ENCODE peak calls at places on chromosomes 6 and 20, in ten cellular contexts. Z is psoas muscle; N is right cardiac atrium; G is endodermal cell; E is heart left ventricle; C is AG04450; X is GM23248; H is CD8-positive, alpha-beta T cell; J is PC-9; I is A549. O is an unnamed sample.

GRCh38 chr6:105429676-105430075 is 26.8 kb upstream of the PREP start:
- DNase-seq in Z (no peak), N (no peak), G (no peak), E (no peak), C (peak), X (peak), H (no peak), J (no peak), I (no peak), O (no peak)

GRCh38 chr20:47276856-47277541 is 79.5 kb downstream of the ZMYND8 start:
- DNase-seq in Z (peak), N (peak), G (no peak), E (peak), C (no peak), X (peak), H (no peak), J (no peak), I (no peak), O (no peak)

GRCh38 chr20:53369871-53370270 is 223.8 kb downstream of the ZNF217 start:
- DNase-seq in Z (no peak), N (no peak), G (no peak), E (no peak), C (no peak), X (no peak), H (no peak), J (no peak), I (no peak), O (no peak)

GRCh38 chr6:7701212-7701834 is 24.6 kb upstream of the BMP6 start:
- DNase-seq in Z (no peak), N (no peak), G (no peak), E (no peak), C (no peak), X (no peak), H (no peak), J (no peak), I (no peak), O (no peak)

GRCh38 chr20:13220194-13220856 is 749 bp upstream of the ISM1 start:
- DNase-seq in Z (peak), N (peak), G (peak), E (peak), C (no peak), X (peak), H (peak), J (peak), I (peak), O (peak)

GRCh38 chr20:50843331-50844276 is 48.7 kb downstream of the BCAS4 start:
- DNase-seq in Z (no peak), N (no peak), G (no peak), E (no peak), C (no peak), X (no peak), H (no peak), J (no peak), I (no peak), O (no peak)

GRCh38 chr6:168508903-168509302 is 67.9 kb downstream of the SMOC2 start:
- DNase-seq in Z (no peak), N (no peak), G (peak), E (no peak), C (no peak), X (no peak), H (no peak), J (no peak), I (no peak), O (no peak)

GRCh38 chr6:170147832-170148708 is 142.8 kb downstream of the DLL1 start:
- DNase-seq in Z (no peak), N (peak), G (peak), E (no peak), C (no peak), X (no peak), H (peak), J (no peak), I (no peak), O (peak)

GRCh38 chr20:2365666-2366065 is 15.0 kb upstream of the TGM6 start:
- DNase-seq in Z (no peak), N (no peak), G (no peak), E (no peak), C (no peak), X (no peak), H (no peak), J (no peak), I (no peak), O (no peak)

GRCh38 chr6:164344801-164345291 is 930.3 kb downstream of the QKI start:
- DNase-seq in Z (no peak), N (no peak), G (peak), E (no peak), C (no peak), X (peak), H (no peak), J (no peak), I (no peak), O (no peak)

GRCh38 chr6:3345836-3346235 is 87.1 kb downstream of the PSMG4 start:
- DNase-seq in Z (no peak), N (no peak), G (no peak), E (peak), C (no peak), X (no peak), H (no peak), J (no peak), I (no peak), O (no peak)

GRCh38 chr6:155100087-155100486 is 105.0 kb downstream of the TIAM2 start:
- DNase-seq in Z (peak), N (peak), G (peak), E (peak), C (no peak), X (no peak), H (no peak), J (no peak), I (no peak), O (no peak)

GRCh38 chr6:169221264-169221663 is 32.4 kb downstream of the THBS2 start:
- DNase-seq in Z (no peak), N (no peak), G (no peak), E (no peak), C (no peak), X (no peak), H (no peak), J (no peak), I (no peak), O (no peak)

GRCh38 chr6:7201732-7202541 is 94.2 kb downstream of the RREB1 start:
- DNase-seq in Z (peak), N (peak), G (no peak), E (peak), C (no peak), X (no peak), H (no peak), J (no peak), I (no peak), O (peak)

GRCh38 chr6:10800810-10801209 is 37.5 kb downstream of the MAK start:
- DNase-seq in Z (no peak), N (no peak), G (no peak), E (no peak), C (peak), X (peak), H (no peak), J (peak), I (peak), O (no peak)

GRCh38 chr6:81774542-81774941 is 22.1 kb upstream of the TENT5A start:
- DNase-seq in Z (no peak), N (no peak), G (no peak), E (no peak), C (no peak), X (no peak), H (no peak), J (no peak), I (no peak), O (no peak)

GRCh38 chr6:118709859-118710350 is 58.5 kb upstream of the CEP85L start:
- DNase-seq in Z (no peak), N (no peak), G (no peak), E (no peak), C (peak), X (peak), H (peak), J (no peak), I (no peak), O (no peak)

GRCh38 chr6:161074496-161075140 is 83.0 kb downstream of the MAP3K4 start:
- DNase-seq in Z (no peak), N (no peak), G (no peak), E (no peak), C (no peak), X (no peak), H (no peak), J (no peak), I (no peak), O (no peak)

GRCh38 chr6:116136933-116137340 is 11.0 kb upstream of the COL10A1 start:
- DNase-seq in Z (no peak), N (no peak), G (no peak), E (no peak), C (no peak), X (no peak), H (no peak), J (no peak), I (no peak), O (no peak)

GRCh38 chr20:1034420-1034799 is 32.3 kb upstream of the RSPO4 start:
- DNase-seq in Z (no peak), N (no peak), G (no peak), E (no peak), C (no peak), X (peak), H (no peak), J (no peak), I (no peak), O (no peak)

GRCh38 chr20:15784020-15784419 is 789.2 kb downstream of the KIF16B start:
- DNase-seq in Z (no peak), N (no peak), G (no peak), E (no peak), C (no peak), X (no peak), H (no peak), J (no peak), I (no peak), O (no peak)

GRCh38 chr6:20711518-20711917 is 177.3 kb downstream of the CDKAL1 start:
- DNase-seq in Z (no peak), N (no peak), G (no peak), E (no peak), C (no peak), X (peak), H (no peak), J (no peak), I (no peak), O (no peak)

GRCh38 chr6:155240905-155241600 is 22.8 kb upstream of the CLDN20 start:
- DNase-seq in Z (no peak), N (no peak), G (peak), E (no peak), C (no peak), X (no peak), H (no peak), J (no peak), I (no peak), O (no peak)

GRCh38 chr6:169990095-169991030 is 238.9 kb downstream of the ERMARD start:
- DNase-seq in Z (no peak), N (no peak), G (no peak), E (peak), C (no peak), X (no peak), H (no peak), J (no peak), I (no peak), O (no peak)

GRCh38 chr6:42266542-42266941 is 48.9 kb upstream of the MRPS10 start:
- DNase-seq in Z (no peak), N (no peak), G (no peak), E (no peak), C (no peak), X (no peak), H (no peak), J (no peak), I (no peak), O (no peak)

GRCh38 chr6:136604928-136605485 is 54.8 kb upstream of the MAP7 start:
- DNase-seq in Z (no peak), N (no peak), G (no peak), E (no peak), C (no peak), X (no peak), H (no peak), J (no peak), I (no peak), O (no peak)

GRCh38 chr20:53890434-53891305 is 179.7 kb downstream of the BCAS1 start:
- DNase-seq in Z (no peak), N (no peak), G (no peak), E (no peak), C (no peak), X (no peak), H (no peak), J (no peak), I (no peak), O (no peak)

GRCh38 chr6:163730496-163731210 is 316.1 kb downstream of the QKI start:
- DNase-seq in Z (no peak), N (no peak), G (no peak), E (no peak), C (no peak), X (no peak), H (no peak), J (no peak), I (no peak), O (no peak)

GRCh38 chr6:84284428-84285033 is 57.1 kb upstream of the CEP162 start:
- DNase-seq in Z (no peak), N (no peak), G (peak), E (no peak), C (no peak), X (peak), H (no peak), J (peak), I (no peak), O (no peak)

GRCh38 chr6:99592900-99593299 is 13.7 kb upstream of the PRDM13 start:
- DNase-seq in Z (no peak), N (no peak), G (no peak), E (no peak), C (no peak), X (peak), H (no peak), J (no peak), I (no peak), O (no peak)

GRCh38 chr20:19993937-19994667 is 23.1 kb upstream of the NAA20 start:
- DNase-seq in Z (no peak), N (peak), G (no peak), E (peak), C (no peak), X (peak), H (no peak), J (peak), I (no peak), O (no peak)

GRCh38 chr6:33702345-33702977 is 9.0 kb downstream of the UQCC2 start:
- DNase-seq in Z (no peak), N (peak), G (peak), E (no peak), C (peak), X (peak), H (no peak), J (no peak), I (peak), O (peak)

GRCh38 chr20:38601216-38602184 is at the start of gene ARHGAP40:
- DNase-seq in Z (no peak), N (no peak), G (peak), E (no peak), C (no peak), X (peak), H (no peak), J (peak), I (no peak), O (peak)
- H3K27ac ChIP-seq in Z (no peak), N (no peak), G (no peak), E (no peak), C (no peak), X (no peak), H (no peak), J (no peak), I (peak), O (no peak)

DNA sequence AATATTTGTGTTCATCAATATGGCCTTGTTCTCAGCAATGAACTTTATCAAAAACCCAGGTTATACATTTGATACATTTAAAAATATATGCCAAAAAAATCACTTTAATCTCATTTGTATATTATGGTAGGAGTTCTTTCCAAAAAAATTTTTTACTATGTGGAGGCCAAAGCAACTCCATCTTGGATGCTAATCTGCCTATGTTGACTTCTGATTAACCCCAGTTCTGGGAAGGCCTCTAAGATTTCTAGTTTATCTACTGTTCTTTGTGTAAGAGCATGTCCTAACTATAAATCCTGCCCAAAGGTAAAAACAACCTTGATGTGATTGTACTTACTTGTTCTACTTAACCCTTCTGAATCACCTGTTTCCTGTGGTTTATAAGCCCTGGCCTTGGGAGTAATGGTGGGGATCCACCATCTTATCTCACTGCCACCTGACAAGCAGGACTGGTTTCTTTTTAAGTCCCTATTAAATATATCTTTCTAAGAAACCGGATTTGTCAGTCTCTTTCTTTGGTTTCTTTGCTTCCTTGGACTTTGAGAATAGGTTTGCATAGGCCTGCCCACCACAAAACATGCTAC is 46.7 kb downstream of the RNGTT start:
- DNase-seq in Z (no peak), N (no peak), G (no peak), E (no peak), C (no peak), X (no peak), H (no peak), J (peak), I (no peak), O (no peak)
- H3K27ac ChIP-seq in Z (no peak), N (no peak), G (no peak), E (no peak), C (no peak), X (no peak), H (no peak), J (no peak), I (no peak), O (no peak)

GRCh38 chr6:56759521-56759920 is 116.8 kb upstream of the DST start:
- DNase-seq in Z (no peak), N (no peak), G (no peak), E (no peak), C (no peak), X (no peak), H (no peak), J (no peak), I (no peak), O (no peak)

GRCh38 chr6:56757585-56757984 is 114.9 kb upstream of the DST start:
- DNase-seq in Z (no peak), N (no peak), G (peak), E (no peak), C (no peak), X (peak), H (no peak), J (no peak), I (no peak), O (no peak)

GRCh38 chr6:56756791-56757582 is 114.3 kb upstream of the DST start:
- DNase-seq in Z (no peak), N (no peak), G (no peak), E (no peak), C (no peak), X (peak), H (no peak), J (no peak), I (no peak), O (no peak)

GRCh38 chr6:56758120-56758519 is 115.4 kb upstream of the DST start:
- DNase-seq in Z (no peak), N (no peak), G (no peak), E (no peak), C (no peak), X (peak), H (no peak), J (no peak), I (no peak), O (no peak)

DNA sequence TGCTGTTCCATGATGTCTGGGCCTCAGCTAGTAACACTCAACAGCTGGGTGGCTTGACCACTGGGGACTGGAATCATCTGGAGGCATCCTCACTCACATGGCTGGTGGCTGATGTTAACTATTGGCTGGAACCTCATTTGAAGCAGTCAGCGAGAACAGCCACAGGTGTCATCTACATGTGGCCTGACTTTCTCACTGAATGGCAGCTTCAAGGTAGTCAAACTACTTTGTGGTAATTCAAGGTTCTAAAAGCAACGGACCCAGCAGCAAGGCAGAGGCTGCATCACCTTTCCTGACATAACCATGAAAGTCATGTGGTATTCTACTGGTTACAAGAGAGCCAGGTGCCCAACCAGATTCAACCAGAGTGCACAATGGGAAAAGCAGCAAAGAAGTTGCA is 115.9 kb upstream of the DST start:
- DNase-seq in Z (no peak), N (no peak), G (no peak), E (no peak), C (no peak), X (no peak), H (no peak), J (no peak), I (no peak), O (no peak)
- H3K27ac ChIP-seq in Z (no peak), N (no peak), G (no peak), E (no peak), C (no peak), X (peak), H (no peak), J (peak), I (peak), O (no peak)

GRCh38 chr6:119749341-119749740 is 399.8 kb upstream of the MAN1A1 start:
- DNase-seq in Z (no peak), N (no peak), G (no peak), E (no peak), C (no peak), X (no peak), H (no peak), J (no peak), I (no peak), O (no peak)
- H3K27ac ChIP-seq in Z (no peak), N (no peak), G (no peak), E (no peak), C (no peak), X (no peak), H (no peak), J (no peak), I (no peak), O (no peak)

DNA sequence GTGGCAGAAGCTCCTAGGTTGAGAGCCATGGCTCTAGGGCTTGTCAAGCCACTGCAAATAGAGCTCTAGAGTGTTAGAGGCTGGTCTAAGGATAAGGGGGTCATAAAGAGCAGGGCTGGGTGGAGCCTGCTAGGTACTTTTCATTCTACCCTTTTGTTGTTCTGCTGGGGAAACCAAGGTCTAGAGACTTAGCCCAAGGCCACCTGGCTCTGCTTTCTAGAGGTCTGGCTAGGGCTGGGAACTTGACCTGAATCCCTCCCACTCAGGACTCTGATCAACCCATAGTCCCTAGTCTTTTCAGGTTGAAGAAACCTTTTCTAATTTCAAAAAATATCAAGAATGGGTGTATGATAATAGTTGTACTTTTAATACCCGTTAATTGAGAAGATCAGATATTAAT is 13.7 kb downstream of the CHMP4B start:
- DNase-seq in Z (no peak), N (no peak), G (no peak), E (no peak), C (no peak), X (no peak), H (no peak), J (no peak), I (no peak), O (no peak)
- H3K27ac ChIP-seq in Z (no peak), N (no peak), G (no peak), E (no peak), C (no peak), X (no peak), H (no peak), J (peak), I (no peak), O (no peak)

GRCh38 chr6:150271501-150272263 is 97.1 kb upstream of the IYD start:
- DNase-seq in Z (no peak), N (no peak), G (no peak), E (no peak), C (no peak), X (no peak), H (no peak), J (no peak), I (no peak), O (no peak)
- H3K27ac ChIP-seq in Z (no peak), N (no peak), G (no peak), E (no peak), C (no peak), X (no peak), H (no peak), J (no peak), I (no peak), O (no peak)

DNA sequence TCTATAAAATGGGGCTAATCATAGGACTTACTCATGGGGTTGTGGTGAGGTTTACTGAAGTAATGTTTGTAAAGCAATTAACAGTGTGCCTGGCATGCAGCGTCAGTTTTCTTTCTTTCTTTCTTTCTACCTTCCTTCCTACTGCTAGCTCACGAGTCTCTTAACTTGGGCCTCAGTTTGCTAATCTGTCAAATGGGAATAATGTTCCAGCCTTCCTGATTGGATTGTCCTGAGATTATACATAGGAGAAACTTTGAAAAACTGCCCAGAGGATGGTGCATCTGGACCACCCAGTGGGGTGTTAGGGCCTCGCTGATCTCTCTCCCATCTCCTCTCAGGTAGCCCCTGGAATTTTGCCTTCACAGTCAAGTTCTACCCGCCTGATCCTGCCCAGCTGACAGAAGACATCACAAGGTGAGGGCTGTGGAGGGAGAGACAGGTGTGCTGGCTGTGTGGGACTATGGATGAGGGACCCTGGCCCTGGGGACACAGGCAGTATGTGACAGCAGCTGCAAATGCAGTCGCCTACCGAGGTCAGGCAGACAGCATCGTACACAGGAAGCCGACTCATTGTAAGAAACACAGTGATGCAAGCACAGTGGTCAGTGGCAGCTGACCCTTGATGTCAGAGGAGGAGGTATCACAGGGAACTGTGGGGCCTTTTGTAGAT is 27.5 kb downstream of the EPB41L1 start:
- DNase-seq in Z (no peak), N (no peak), G (no peak), E (no peak), C (peak), X (peak), H (no peak), J (no peak), I (no peak), O (no peak)
- H3K27ac ChIP-seq in Z (no peak), N (no peak), G (no peak), E (no peak), C (no peak), X (no peak), H (no peak), J (no peak), I (no peak), O (no peak)

O was measured in lower lobe of right lung.